ENCODE peak calls at places on chromosomes 11 and 22, in four cellular contexts. Z, A, K and L are unnamed samples.

GRCh38 chr11:12235549-12235944 is 125.2 kb downstream of the MICAL2 start:
- DNase-seq in Z (no peak), A (no peak), K (no peak), L (no peak)

GRCh38 chr11:721913-722811 is 16.1 kb downstream of the EPS8L2 start:
- DNase-seq in Z (peak; percentile 49), A (peak; percentile 79), K (peak; percentile 57), L (peak; percentile 52)

GRCh38 chr11:70270877-70271634 is 566 bp downstream of the PPFIA1 start:
- DNase-seq in Z (no peak), A (peak; percentile 73), K (peak; percentile 43), L (no peak)

GRCh38 chr22:19598054-19598855 is 74.0 kb upstream of the CLDN5 start:
- DNase-seq in Z (peak; percentile 33), A (peak; percentile 56), K (no peak), L (no peak)

GRCh38 chr11:33476945-33477584 is 219.9 kb downstream of the HIPK3 start:
- DNase-seq in Z (no peak), A (no peak), K (no peak), L (no peak)

GRCh38 chr22:23898006-23898974 is 4.1 kb downstream of the MIF start:
- DNase-seq in Z (no peak), A (no peak), K (no peak), L (no peak)

GRCh38 chr11:12497431-12497830 is 120.1 kb downstream of the PARVA start:
- DNase-seq in Z (no peak), A (no peak), K (no peak), L (no peak)

GRCh38 chr11:111538407-111539114 is 2.0 kb upstream of the LAYN start:
- DNase-seq in Z (peak; percentile 25), A (no peak), K (no peak), L (no peak)

GRCh38 chr11:34501962-34502361 is 11.6 kb downstream of the ELF5 start:
- DNase-seq in Z (no peak), A (no peak), K (no peak), L (no peak)

GRCh38 chr11:89381094-89381493 is 110.1 kb downstream of the NOX4 start:
- DNase-seq in Z (no peak), A (no peak), K (no peak), L (no peak)

GRCh38 chr11:8018742-8019631 is 31.9 kb downstream of the EIF3F start:
- DNase-seq in Z (peak; percentile 82), A (peak; percentile 67), K (peak; percentile 25), L (peak; percentile 89)

GRCh38 chr22:16824718-16825687 is at the start of gene XKR3:
- DNase-seq in Z (no peak), A (no peak), K (no peak), L (no peak)

GRCh38 chr22:22923930-22924329 is 36.3 kb downstream of the IGLL5 start:
- DNase-seq in Z (no peak), A (no peak), K (no peak), L (no peak)

GRCh38 chr11:129119036-129119435 is 73.1 kb downstream of the ARHGAP32 start:
- DNase-seq in Z (no peak), A (no peak), K (peak; percentile 18), L (no peak)

GRCh38 chr11:35166369-35167360 is 27.7 kb downstream of the CD44 start:
- DNase-seq in Z (no peak), A (no peak), K (no peak), L (peak; percentile 56)

GRCh38 chr11:106446961-106447360 is 369.5 kb downstream of the AASDHPPT start:
- DNase-seq in Z (no peak), A (no peak), K (no peak), L (no peak)

GRCh38 chr11:45092901-45093760 is 53.3 kb upstream of the PRDM11 start:
- DNase-seq in Z (no peak), A (no peak), K (no peak), L (no peak)

GRCh38 chr22:41620646-41621098 is at the start of gene DESI1:
- DNase-seq in Z (no peak), A (no peak), K (peak; percentile 40), L (no peak)

GRCh38 chr22:41625577-41625976 is 4.5 kb downstream of the XRCC6 start:
- DNase-seq in Z (no peak), A (no peak), K (no peak), L (no peak)

GRCh38 chr22:41619979-41620645 is 731 bp downstream of the DESI1 start:
- DNase-seq in Z (peak; percentile 38), A (peak; percentile 67), K (peak; percentile 43), L (peak; percentile 33)

GRCh38 chr22:41621911-41622179 is 750 bp downstream of the XRCC6 start:
- DNase-seq in Z (no peak), A (no peak), K (peak; percentile 24), L (no peak)

GRCh38 chr22:41621099-41621910 is at the start of gene XRCC6:
- DNase-seq in Z (peak; percentile 100), A (peak; percentile 100), K (peak; percentile 100), L (peak; percentile 100)
- H3K4me3 ChIP-seq in Z (peak within 1 kb of the TSS; percentile 92), A (peak within 1 kb of the TSS; percentile 80), K (peak within 1 kb of the TSS; percentile 77), L (peak within 1 kb of the TSS; percentile 76)

GRCh38 chr11:134244593-134244992 is 8.6 kb downstream of the THYN1 start:
- DNase-seq in Z (peak; percentile 25), A (no peak), K (peak; percentile 22), L (no peak)
- H3K4me1 ChIP-seq in Z (no peaks in the 10 kb centered on the region), A (no peaks in the 10 kb centered on the region), K (no peaks in the 10 kb centered on the region), L (no peaks in the 10 kb centered on the region)

GRCh38 chr22:37765953-37766566 is 41.7 kb upstream of the GCAT start:
- DNase-seq in Z (no peak), A (no peak), K (no peak), L (no peak)
- H3K36me3 ChIP-seq in Z (peaks cover 7% of the 10 kb centered on the region), A (peaks cover 88% of the 10 kb centered on the region), K (peaks cover 4% of the 10 kb centered on the region), L (peaks cover 2% of the 10 kb centered on the region)

DNA sequence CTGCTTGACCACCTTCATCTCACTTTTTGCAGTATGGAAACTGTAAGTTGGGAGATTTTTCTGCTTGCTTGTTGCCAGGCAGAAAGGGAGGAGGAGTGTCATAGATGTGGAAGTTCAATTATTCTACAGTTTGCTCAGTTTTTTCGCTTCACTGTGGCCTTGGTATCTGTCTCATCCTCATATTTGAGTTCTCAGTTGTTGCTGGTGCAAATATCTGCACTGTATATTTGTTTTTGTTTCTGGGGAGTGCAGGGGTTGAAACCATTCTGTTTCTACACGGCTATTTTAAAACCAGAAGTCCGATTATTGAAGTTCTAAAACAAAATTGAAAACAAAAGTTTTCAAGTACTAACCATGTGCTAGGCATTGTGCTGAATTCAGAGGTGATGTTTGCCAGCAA is 153.4 kb downstream of the JRKL start:
- DNase-seq in Z (no peak), A (no peak), K (no peak), L (no peak)
- H3K4me3 ChIP-seq in Z (no peak overlapping the region), A (no peak overlapping the region), K (no peak overlapping the region), L (no peak overlapping the region)

GRCh38 chr11:61152816-61153592 is 8.2 kb downstream of the VPS37C start:
- DNase-seq in Z (no peak), A (no peak), K (no peak), L (no peak)
- H3K4me1 ChIP-seq in Z (no peaks in the 10 kb centered on the region), A (peaks cover 55% of the 10 kb centered on the region), K (peaks cover 17% of the 10 kb centered on the region), L (no peaks in the 10 kb centered on the region)

DNA sequence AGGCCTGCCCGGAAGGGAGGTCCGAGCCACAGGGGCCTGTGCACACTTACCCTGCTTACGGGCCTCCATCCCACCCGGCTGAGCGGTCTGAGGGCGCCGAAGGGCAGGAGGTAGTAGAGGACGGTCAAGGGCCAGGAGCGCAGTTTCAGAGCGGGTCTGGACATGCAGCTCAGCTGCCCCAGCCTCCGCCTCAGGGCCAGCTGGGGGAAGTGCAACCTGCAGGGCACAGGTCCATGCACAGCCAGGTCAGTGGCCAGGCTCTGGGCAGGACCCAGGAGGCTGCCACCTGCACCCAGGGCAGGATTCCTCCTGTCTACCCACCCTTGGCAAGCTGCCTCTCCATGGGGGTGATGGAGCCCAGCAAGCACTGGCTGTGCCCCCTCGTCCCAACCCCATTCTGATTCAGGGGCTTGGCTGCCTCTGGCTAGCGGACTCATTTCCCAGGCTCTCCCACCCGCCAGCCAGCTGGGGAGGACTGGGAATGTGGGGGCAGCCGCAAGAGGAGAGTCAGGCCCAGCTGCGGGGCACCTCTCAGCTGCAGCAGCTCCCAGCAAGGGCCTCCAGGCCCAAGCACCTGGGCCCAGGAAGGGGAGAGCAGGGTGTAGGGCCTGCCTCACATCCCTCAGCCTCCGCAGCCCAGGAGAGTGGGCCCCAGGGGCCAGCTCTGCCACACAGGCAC is 38.2 kb downstream of the PISD start:
- DNase-seq in Z (no peak), A (no peak), K (no peak), L (no peak)
- H3K36me3 ChIP-seq in Z (peaks cover 19% of the 10 kb centered on the region), A (peaks cover 54% of the 10 kb centered on the region), K (no peaks in the 10 kb centered on the region), L (peaks cover 24% of the 10 kb centered on the region)

GRCh38 chr22:42171417-42171816 is 40.8 kb upstream of the CYP2D6 start:
- DNase-seq in Z (no peak), A (no peak), K (no peak), L (no peak)
- H3K4me3 ChIP-seq in Z (no peak overlapping the region), A (no peak overlapping the region), K (no peak overlapping the region), L (no peak overlapping the region)

DNA sequence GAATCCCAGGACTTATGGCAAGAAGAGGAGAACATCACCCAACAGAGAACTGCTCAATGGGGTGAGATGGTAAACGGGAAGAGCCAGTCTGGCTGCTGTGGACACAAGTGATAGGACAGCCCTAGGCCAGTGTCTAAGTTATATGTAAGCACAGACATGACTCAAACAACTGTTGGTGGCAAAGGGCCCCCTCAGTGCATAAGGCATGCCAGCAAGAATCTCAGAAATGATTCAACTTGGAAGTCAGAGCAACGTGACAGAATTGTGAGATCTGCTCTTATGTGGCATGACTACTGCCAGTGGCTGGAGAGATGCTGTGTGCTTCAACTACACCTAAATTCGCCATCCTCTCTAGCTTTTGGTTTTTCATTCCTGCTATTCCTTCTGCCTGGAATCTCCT is 7.4 kb downstream of the SLN start:
- DNase-seq in Z (no peak), A (no peak), K (no peak), L (no peak)
- H3K4me1 ChIP-seq in Z (no peaks in the 10 kb centered on the region), A (no peaks in the 10 kb centered on the region), K (no peaks in the 10 kb centered on the region), L (no peaks in the 10 kb centered on the region)

GRCh38 chr11:46492540-46492939 is 101.0 kb upstream of the CHRM4 start:
- DNase-seq in Z (no peak), A (no peak), K (peak; percentile 80), L (no peak)

GRCh38 chr11:46497498-46497897 is 96.3 kb downstream of the AMBRA1 start:
- DNase-seq in Z (no peak), A (no peak), K (no peak), L (no peak)

GRCh38 chr11:46491661-46492331 is 100.2 kb upstream of the CHRM4 start:
- DNase-seq in Z (no peak), A (no peak), K (no peak), L (no peak)

GRCh38 chr11:46490576-46491100 is 99.1 kb upstream of the CHRM4 start:
- DNase-seq in Z (no peak), A (no peak), K (peak; percentile 32), L (no peak)

GRCh38 chr11:46493786-46494185 is 100.0 kb downstream of the AMBRA1 start:
- DNase-seq in Z (no peak), A (no peak), K (no peak), L (no peak)
- H3K36me3 ChIP-seq in Z (peaks cover 58% of the 10 kb centered on the region), A (peaks cover 42% of the 10 kb centered on the region), K (peaks cover 4% of the 10 kb centered on the region), L (peaks cover 15% of the 10 kb centered on the region)

DNA sequence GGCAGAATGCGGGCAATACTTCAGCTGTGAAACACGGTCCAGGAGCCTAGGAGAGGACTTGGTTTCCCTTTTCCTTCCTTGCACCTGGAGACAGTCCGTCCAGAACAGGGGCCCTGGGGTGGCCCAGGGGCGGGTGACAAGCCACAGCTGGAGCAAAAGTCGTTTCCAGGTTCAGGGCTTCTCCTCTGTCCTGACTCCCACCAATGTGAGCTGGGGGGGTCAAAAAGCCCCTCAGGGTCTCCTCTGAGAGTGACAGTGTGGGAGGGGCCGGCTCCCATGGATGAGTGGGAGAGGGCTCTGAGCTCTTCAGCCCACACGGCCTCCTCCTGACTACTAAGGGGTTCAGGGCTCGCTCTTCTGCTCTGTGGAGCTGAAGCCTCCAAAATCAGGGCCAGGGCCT is 20.1 kb upstream of the ARFGAP3 start:
- DNase-seq in Z (no peak), A (no peak), K (no peak), L (no peak)
- H3K4me3 ChIP-seq in Z (no peak overlapping the region), A (no peak overlapping the region), K (no peak overlapping the region), L (no peak overlapping the region)